ENCODE peak calls at places on chromosomes 11 and 22, in five cellular contexts. A is HT1080, J is DMS53, L is NCI-H1092, S is neural progenitor cell. D is an unnamed sample.

GRCh38 chr11:58330861-58331260 is 28.0 kb downstream of the OR5B17 start:
- DNase-seq in A (no peak), L (no peak), S (no peak), J (no peak), D (no peak)

GRCh38 chr11:56122073-56122472 is at the start of gene OR8H3:
- DNase-seq in J (no peak), L (no peak), S (no peak), A (no peak), D (no peak)

GRCh38 chr11:104905271-104905670 is 7.0 kb upstream of the CASP12 start:
- DNase-seq in L (no peak), S (peak), J (peak), A (no peak), D (no peak)

GRCh38 chr11:1112351-1113191 is 37.9 kb downstream of the MUC2 start:
- DNase-seq in S (no peak), A (no peak), J (no peak), L (no peak), D (no peak)

GRCh38 chr22:35918466-35918865 is 110.2 kb downstream of the RBFOX2 start:
- DNase-seq in A (no peak), J (no peak), S (peak), L (peak), D (no peak)

GRCh38 chr22:39808087-39808486 is 85.5 kb downstream of the ENTHD1 start:
- DNase-seq in J (peak), S (peak), A (peak), L (no peak), D (peak)

GRCh38 chr11:45091563-45092392 is 54.7 kb upstream of the PRDM11 start:
- DNase-seq in S (peak), J (peak), A (no peak), L (no peak), D (no peak)

GRCh38 chr22:46366801-46367706 is 31.5 kb downstream of the TRMU start:
- DNase-seq in S (no peak), A (no peak), J (peak), L (no peak), D (no peak)

GRCh38 chr22:24102366-24103200 is 78.7 kb upstream of the SUSD2 start:
- DNase-seq in S (no peak), J (no peak), L (no peak), A (no peak), D (no peak)

GRCh38 chr11:45879803-45880685 is 5.4 kb upstream of the MAPK8IP1 start:
- DNase-seq in A (peak), L (no peak), S (no peak), J (peak), D (peak)

GRCh38 chr11:2558861-2559526 is 114.2 kb downstream of the KCNQ1 start:
- DNase-seq in S (no peak), A (no peak), J (no peak), L (no peak), D (no peak)

GRCh38 chr11:65556470-65557279 is 1.5 kb downstream of the LTBP3 start:
- DNase-seq in A (no peak), L (no peak), S (no peak), J (no peak), D (no peak)

GRCh38 chr11:63915961-63916836 is 765 bp downstream of the RCOR2 start:
- DNase-seq in J (peak), A (no peak), L (peak), S (peak), D (no peak)

GRCh38 chr22:46514592-46515207 is 22.7 kb downstream of the CELSR1 start:
- DNase-seq in J (no peak), L (no peak), S (no peak), A (peak), D (no peak)

GRCh38 chr11:94501522-94501921 is 7.7 kb downstream of the ANKRD49 start:
- DNase-seq in S (no peak), A (no peak), L (no peak), J (no peak), D (no peak)

GRCh38 chr11:118653684-118654390 is 25.6 kb downstream of the TREH start:
- DNase-seq in A (no peak), S (no peak), L (no peak), J (no peak), D (no peak)

GRCh38 chr11:35035894-35036408 is 103.0 kb upstream of the CD44 start:
- DNase-seq in A (peak), J (no peak), S (no peak), L (no peak), D (no peak)

GRCh38 chr11:64947202-64947814 is 11.6 kb upstream of the GPHA2 start:
- DNase-seq in A (no peak), S (no peak), J (no peak), L (no peak), D (no peak)

GRCh38 chr11:121936375-121936774 is 179.6 kb downstream of the BLID start:
- DNase-seq in A (peak), J (no peak), L (no peak), S (no peak), D (no peak)

GRCh38 chr11:37999171-37999570 is 1401.1 kb upstream of the RAG2 start:
- DNase-seq in S (no peak), J (no peak), L (no peak), A (no peak), D (no peak)

GRCh38 chr11:64534391-64534801 is 56.6 kb upstream of the SLC22A12 start:
- DNase-seq in A (no peak), J (no peak), S (no peak), L (no peak), D (no peak)

D was measured in LoVo.